ENCODE peak calls at places on chromosomes 16 and 17, in four cellular contexts. A is progenitor cell of endocrine pancreas, J is osteocyte, D is cardiac muscle cell. V is an unnamed sample.

GRCh38 chr17:4565209-4566141 is 5.1 kb upstream of the GGT6 start:
- DNase-seq in A (peak), J (no peak), D (peak), V (no peak)

GRCh38 chr17:71631483-71631882 is 489.3 kb upstream of the SOX9 start:
- DNase-seq in A (no peak), J (no peak), D (peak), V (no peak)

GRCh38 chr17:44826123-44826790 is 3.8 kb downstream of the GJC1 start:
- DNase-seq in A (no peak), J (no peak), D (no peak), V (no peak)

GRCh38 chr16:80231888-80232287 is 308.9 kb upstream of the DYNLRB2 start:
- DNase-seq in A (no peak), J (no peak), D (peak), V (no peak)

GRCh38 chr16:75113046-75113491 is 3.5 kb downstream of the LDHD start:
- DNase-seq in A (no peak), J (no peak), D (no peak), V (no peak)

GRCh38 chr17:81885869-81886548 is 5.4 kb downstream of the ALYREF start:
- DNase-seq in A (no peak), J (no peak), D (no peak), V (no peak)

GRCh38 chr16:80759419-80760162 is 44.8 kb downstream of the CDYL2 start:
- DNase-seq in A (no peak), J (no peak), D (no peak), V (no peak)

GRCh38 chr16:1377406-1378010 is 25.8 kb downstream of the GNPTG start:
- DNase-seq in A (no peak), J (no peak), D (no peak), V (no peak)

GRCh38 chr17:27572665-27573064 is 58.3 kb upstream of the LGALS9 start:
- DNase-seq in A (no peak), J (no peak), D (no peak), V (no peak)

GRCh38 chr17:69335018-69335417 is 8.1 kb upstream of the ABCA5 start:
- DNase-seq in A (no peak), J (no peak), D (peak), V (no peak)

GRCh38 chr16:58638148-58639036 is 8.8 kb upstream of the CNOT1 start:
- DNase-seq in A (no peak), J (no peak), D (peak), V (no peak)
- TF ChIP-seq CTCF in A (no peak), J (peak), D (peak), V (no peak)

GRCh38 chr16:17053536-17054160 is 417.1 kb downstream of the XYLT1 start:
- DNase-seq in A (no peak), J (no peak), D (no peak), V (no peak)
- TF ChIP-seq CTCF in A (no peak), J (no peak), D (no peak), V (no peak)

GRCh38 chr16:14300631-14301149 is 229.6 kb downstream of the MRTFB start:
- DNase-seq in A (no peak), J (no peak), D (peak), V (peak)
- TF ChIP-seq CTCF in A (peak), J (peak), D (peak), V (peak)

DNA sequence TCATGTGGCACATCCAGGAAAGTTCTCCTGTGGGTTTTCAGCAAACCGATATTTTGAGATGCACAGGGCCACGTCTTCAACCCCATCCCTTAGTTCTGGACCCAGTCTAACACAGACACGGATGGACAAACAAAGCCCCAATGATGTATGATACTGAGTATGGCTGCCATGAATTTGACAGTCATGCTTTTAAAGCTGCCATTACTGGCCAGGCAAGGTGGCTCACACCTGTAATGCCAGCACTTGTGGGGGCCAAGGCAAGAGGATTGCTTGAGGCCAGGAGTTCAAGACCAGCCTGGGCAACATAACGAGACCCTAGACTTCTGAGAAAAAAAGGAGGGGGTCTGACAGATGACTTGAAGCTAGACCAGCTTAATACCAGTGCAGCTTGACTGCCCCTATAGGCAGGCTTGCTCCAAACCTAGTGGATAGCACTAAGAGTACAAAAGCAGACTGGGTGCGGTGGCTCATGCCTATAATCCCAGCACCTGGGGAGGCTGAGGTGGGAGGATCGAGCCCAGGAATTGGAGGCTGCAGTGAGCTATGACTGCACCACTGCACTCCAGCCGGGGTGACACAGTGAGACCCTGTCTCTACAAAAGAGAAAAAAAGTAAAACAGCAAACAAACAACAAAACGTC is 10.8 kb upstream of the ZNF629 start:
- DNase-seq in A (no peak), J (no peak), D (no peak), V (no peak)
- TF ChIP-seq CTCF in A (no peak), J (no peak), D (no peak), V (no peak)

V was measured in coronary artery.